ENCODE peak calls at places on chromosomes 7 and 10, in six cellular contexts. C, S, B, I, D and W are unnamed samples.

GRCh38 chr7:45922810-45923209 is 1.7 kb upstream of the IGFBP3 start:
- DNase-seq in C (no peak), S (peak), B (no peak), I (no peak), D (no peak), W (peak)

GRCh38 chr10:33005322-33006282 is 47.6 kb upstream of the ITGB1 start:
- DNase-seq in C (peak), S (peak), B (peak), I (peak), D (peak), W (peak)

GRCh38 chr10:6737758-6738463 is 157.8 kb upstream of the PRKCQ start:
- DNase-seq in C (no peak), S (peak), B (peak), I (no peak), D (no peak), W (peak)

GRCh38 chr7:152513861-152514770 is 78.3 kb upstream of the KMT2C start:
- DNase-seq in C (no peak), S (no peak), B (no peak), I (no peak), D (no peak), W (no peak)

GRCh38 chr7:30764030-30764991 is 6.9 kb upstream of the MINDY4 start:
- DNase-seq in C (no peak), S (peak), B (no peak), I (no peak), D (no peak), W (peak)

GRCh38 chr10:120426306-120426705 is 30.7 kb upstream of the PLPP4 start:
- DNase-seq in C (no peak), S (peak), B (no peak), I (no peak), D (no peak), W (peak)

GRCh38 chr7:84490661-84491060 is 296.1 kb upstream of the SEMA3A start:
- DNase-seq in C (no peak), S (peak), B (peak), I (no peak), D (no peak), W (peak)

GRCh38 chr10:77774940-77775391 is 137.4 kb upstream of the KCNMA1 start:
- DNase-seq in C (no peak), S (no peak), B (peak), I (no peak), D (no peak), W (no peak)

GRCh38 chr10:61963669-61964058 is 62.2 kb downstream of the ARID5B start:
- DNase-seq in C (no peak), S (no peak), B (no peak), I (no peak), D (no peak), W (no peak)

GRCh38 chr10:132301371-132302330 is 6.1 kb downstream of the STK32C start:
- DNase-seq in C (no peak), S (no peak), B (no peak), I (no peak), D (no peak), W (no peak)

DNA sequence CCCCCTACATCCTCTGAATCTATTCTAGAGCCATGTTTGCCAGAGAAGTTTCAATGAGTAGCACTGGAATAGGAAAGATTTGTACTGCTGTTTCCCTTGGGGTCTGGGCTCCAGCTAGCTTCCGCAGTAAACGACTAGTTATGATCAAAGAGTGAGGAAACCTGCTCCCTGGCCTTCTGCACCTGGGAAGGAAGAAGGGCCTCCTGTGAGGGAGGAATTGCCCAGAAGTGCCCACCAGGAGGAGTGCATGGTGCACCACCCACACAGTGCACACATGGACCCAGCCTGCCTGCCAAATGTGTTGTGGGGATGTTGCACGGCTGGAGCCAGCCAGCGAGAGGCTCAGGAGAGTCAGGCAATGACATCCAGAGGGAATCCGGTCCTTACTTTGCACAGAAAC is 27.0 kb upstream of the FAM107B start:
- DNase-seq in C (no peak), S (no peak), B (no peak), I (no peak), D (no peak), W (no peak)
- TF ChIP-seq CTCF in C (no peak), S (no peak), B (peak), I (no peak), D (no peak), W (no peak)

GRCh38 chr10:65952086-65952485 is 973.8 kb upstream of the LRRTM3 start:
- DNase-seq in C (no peak), S (no peak), B (no peak), I (no peak), D (no peak), W (no peak)
- TF ChIP-seq CTCF in C (no peak), S (no peak), B (no peak), I (no peak), D (no peak), W (no peak)

GRCh38 chr10:88091490-88092061 is 228.2 kb downstream of the PTEN start:
- DNase-seq in C (no peak), S (no peak), B (no peak), I (no peak), D (no peak), W (no peak)
- TF ChIP-seq CTCF in C (no peak), S (no peak), B (no peak), I (no peak), D (no peak), W (no peak)

DNA sequence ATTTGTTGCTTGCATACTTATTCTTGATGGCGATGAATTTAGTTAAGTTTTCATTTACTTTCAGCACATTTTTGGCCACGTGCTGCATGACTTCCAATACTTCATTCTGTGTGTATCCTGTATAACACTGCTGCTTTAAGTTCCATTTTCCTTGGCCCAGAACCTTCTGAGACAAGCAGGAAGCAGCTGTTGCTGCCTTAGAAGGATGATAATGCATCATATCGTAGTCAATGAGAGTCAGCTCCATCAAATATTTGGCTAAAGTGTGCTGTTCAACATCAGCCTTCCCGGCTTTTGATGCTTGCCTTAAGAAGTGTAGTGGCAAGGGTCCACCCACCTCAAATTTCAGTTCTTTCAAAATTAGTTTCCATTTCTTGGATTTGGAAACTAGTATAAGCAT is 59.2 kb upstream of the GLCCI1 start:
- DNase-seq in C (no peak), S (no peak), B (no peak), I (no peak), D (no peak), W (peak)
- TF ChIP-seq CTCF in C (no peak), S (no peak), B (no peak), I (no peak), D (no peak), W (no peak)

GRCh38 chr7:138396251-138397070 is 63.6 kb upstream of the TRIM24 start:
- DNase-seq in C (no peak), S (no peak), B (peak), I (no peak), D (no peak), W (no peak)
- TF ChIP-seq CTCF in C (no peak), S (no peak), B (no peak), I (no peak), D (no peak), W (no peak)

GRCh38 chr10:13957856-13958255 is 371.1 kb downstream of the PRPF18 start:
- DNase-seq in C (no peak), S (no peak), B (no peak), I (no peak), D (no peak), W (no peak)

GRCh38 chr10:13961096-13961495 is 369.6 kb downstream of the FRMD4A start:
- DNase-seq in C (no peak), S (peak), B (peak), I (peak), D (no peak), W (peak)

GRCh38 chr10:13959443-13960359 is 371.0 kb downstream of the FRMD4A start:
- DNase-seq in C (no peak), S (no peak), B (no peak), I (no peak), D (no peak), W (no peak)

GRCh38 chr10:13960603-13961002 is 370.1 kb downstream of the FRMD4A start:
- DNase-seq in C (no peak), S (no peak), B (no peak), I (no peak), D (no peak), W (no peak)

GRCh38 chr10:13961853-13962252 is 368.9 kb downstream of the FRMD4A start:
- DNase-seq in C (no peak), S (no peak), B (no peak), I (no peak), D (no peak), W (no peak)
- TF ChIP-seq CTCF in C (no peak), S (no peak), B (no peak), I (no peak), D (no peak), W (no peak)

DNA sequence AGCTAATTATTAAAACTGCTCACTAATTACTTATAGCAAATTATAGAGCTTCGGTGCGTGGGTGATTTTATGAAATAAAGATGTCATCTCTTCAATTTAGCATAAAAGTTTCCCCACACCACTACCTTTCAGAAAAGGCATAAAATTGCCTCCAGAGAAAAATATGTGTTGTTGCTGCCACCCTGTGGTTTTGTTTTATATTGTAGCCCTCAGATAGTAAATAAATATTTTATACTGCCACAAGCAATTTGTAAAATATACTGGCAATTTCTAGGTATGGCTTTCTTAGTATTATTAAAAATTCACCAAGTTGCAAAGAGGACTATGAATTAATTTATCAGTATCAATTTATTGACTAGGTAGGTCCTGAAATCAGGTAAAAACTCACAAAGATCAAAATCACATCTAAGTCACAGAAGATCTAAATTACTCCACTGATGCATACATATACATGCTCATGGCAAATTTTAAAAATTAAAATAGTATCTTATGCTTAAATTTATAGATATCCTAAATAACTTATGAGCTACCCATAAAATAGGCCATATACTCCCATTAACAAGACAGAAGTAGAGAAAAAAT is 26.5 kb downstream of the ASNS start:
- DNase-seq in C (no peak), S (peak), B (peak), I (no peak), D (no peak), W (peak)
- TF ChIP-seq CTCF in C (peak), S (peak), B (peak), I (peak), D (peak), W (peak)

DNA sequence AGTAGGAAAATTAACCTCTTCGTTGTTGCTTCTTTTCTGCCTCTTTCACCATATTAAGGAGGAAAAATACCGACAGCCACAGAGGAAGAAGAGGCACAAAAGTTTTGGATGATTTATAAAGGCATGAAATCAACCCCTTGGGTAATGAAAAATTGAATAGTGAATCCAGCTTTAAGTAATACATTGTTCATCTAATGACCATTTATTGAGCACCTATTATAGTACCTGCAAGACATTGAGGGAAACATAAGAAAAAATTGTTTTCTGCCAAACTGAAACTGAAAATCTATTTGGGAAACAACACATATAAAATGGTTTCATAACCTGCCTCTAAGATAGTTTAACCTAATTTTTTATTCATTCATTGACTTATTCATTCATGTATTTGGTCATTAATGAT is 8.2 kb downstream of the ECHDC3 start:
- DNase-seq in C (no peak), S (no peak), B (no peak), I (no peak), D (no peak), W (no peak)
- TF ChIP-seq CTCF in C (no peak), S (no peak), B (no peak), I (no peak), D (no peak), W (no peak)